ENCODE peak calls at places on chromosomes 5 and 9, in nine cellular contexts. C is astrocyte, E is aorta, W is RWPE1, V is gastrocnemius medialis, I is left ventricle myocardium inferior, Y is substantia nigra, B is brain microvascular endothelial cell, N is Peyer's patch. Z is an unnamed sample.

GRCh38 chr9:34206561-34206960 is 27.7 kb downstream of the UBAP1 start:
- DNase-seq in C (no peak), E (no peak), W (no peak), V (no peak), I (no peak), Y (no peak), B (no peak), N (no peak), Z (no peak)

GRCh38 chr9:82168585-82168984 is 180.0 kb downstream of the SPATA31D1 start:
- DNase-seq in C (peak), E (no peak), W (peak), V (peak), I (no peak), Y (no peak), B (no peak), N (no peak), Z (no peak)

GRCh38 chr5:147643142-147643541 is 133.3 kb upstream of the DPYSL3 start:
- DNase-seq in C (peak), E (no peak), W (peak), V (no peak), I (no peak), Y (no peak), B (no peak), N (no peak), Z (no peak)

GRCh38 chr9:107337676-107338590 is 54.9 kb downstream of the RAD23B start:
- DNase-seq in C (no peak), E (no peak), W (no peak), V (no peak), I (no peak), Y (no peak), B (no peak), N (no peak), Z (no peak)

GRCh38 chr5:164672190-164672589 is 1166.8 kb downstream of the MAT2B start:
- DNase-seq in C (no peak), E (no peak), W (no peak), V (no peak), I (no peak), Y (no peak), B (no peak), N (no peak), Z (no peak)

GRCh38 chr5:175035882-175036533 is 311.6 kb downstream of the MSX2 start:
- DNase-seq in C (no peak), E (no peak), W (no peak), V (no peak), I (no peak), Y (no peak), B (no peak), N (no peak), Z (no peak)

GRCh38 chr5:150485770-150486401 is 22.0 kb upstream of the NDST1 start:
- DNase-seq in C (no peak), E (peak), W (peak), V (peak), I (peak), Y (no peak), B (no peak), N (peak), Z (peak)

GRCh38 chr9:125377584-125378250 is 116.1 kb downstream of the GAPVD1 start:
- DNase-seq in C (no peak), E (no peak), W (no peak), V (no peak), I (no peak), Y (no peak), B (no peak), N (no peak), Z (no peak)

GRCh38 chr5:106601605-106602004 is 1069.1 kb downstream of the EFNA5 start:
- DNase-seq in C (no peak), E (no peak), W (no peak), V (no peak), I (no peak), Y (no peak), B (no peak), N (no peak), Z (no peak)

GRCh38 chr5:67206381-67207328 is 10.1 kb upstream of the CD180 start:
- DNase-seq in C (peak), E (no peak), W (peak), V (no peak), I (no peak), Y (no peak), B (peak), N (peak), Z (no peak)

GRCh38 chr5:80217667-80218066 is 38.2 kb downstream of the SERINC5 start:
- DNase-seq in C (no peak), E (no peak), W (no peak), V (no peak), I (no peak), Y (no peak), B (no peak), N (no peak), Z (no peak)

GRCh38 chr5:1003296-1003937 is 5.2 kb upstream of the NKD2 start:
- DNase-seq in C (no peak), E (peak), W (peak), V (peak), I (peak), Y (no peak), B (no peak), N (peak), Z (no peak)

GRCh38 chr9:78676623-78677022 is 379.7 kb downstream of the PSAT1 start:
- DNase-seq in C (peak), E (no peak), W (no peak), V (no peak), I (no peak), Y (no peak), B (no peak), N (no peak), Z (no peak)

GRCh38 chr5:179407191-179408175 is 62.2 kb upstream of the ADAMTS2 start:
- DNase-seq in C (no peak), E (no peak), W (no peak), V (no peak), I (no peak), Y (no peak), B (no peak), N (no peak), Z (no peak)

GRCh38 chr9:63859475-63860215 is 1425.4 kb downstream of the FOXD4L5 start:
- DNase-seq in C (no peak), E (peak), W (no peak), V (peak), I (peak), Y (no peak), B (no peak), N (no peak), Z (no peak)

GRCh38 chr9:118693645-118694044 is 675.6 kb downstream of the BRINP1 start:
- DNase-seq in C (no peak), E (no peak), W (no peak), V (no peak), I (no peak), Y (no peak), B (no peak), N (no peak), Z (no peak)

GRCh38 chr5:74638776-74639537 is 1.6 kb downstream of the ENC1 start:
- DNase-seq in C (peak), E (no peak), W (no peak), V (no peak), I (no peak), Y (no peak), B (no peak), N (no peak), Z (no peak)

GRCh38 chr5:169591636-169592035 is 8.1 kb downstream of the SPDL1 start:
- DNase-seq in C (peak), E (no peak), W (no peak), V (no peak), I (no peak), Y (no peak), B (peak), N (no peak), Z (no peak)

GRCh38 chr5:24381861-24382460 is 262.8 kb downstream of the CDH10 start:
- DNase-seq in C (peak), E (no peak), W (no peak), V (no peak), I (no peak), Y (no peak), B (no peak), N (no peak), Z (no peak)

GRCh38 chr9:103041961-103042360 is 46.8 kb downstream of the CYLC2 start:
- DNase-seq in C (no peak), E (no peak), W (no peak), V (no peak), I (no peak), Y (no peak), B (no peak), N (no peak), Z (no peak)

GRCh38 chr9:5714501-5715401 is 85.8 kb downstream of the RIC1 start:
- DNase-seq in C (peak), E (no peak), W (peak), V (no peak), I (no peak), Y (no peak), B (peak), N (no peak), Z (no peak)

GRCh38 chr5:71925608-71926091 is 181.6 kb upstream of the MAP1B start:
- DNase-seq in C (peak), E (no peak), W (no peak), V (no peak), I (peak), Y (no peak), B (no peak), N (no peak), Z (no peak)

GRCh38 chr5:120615967-120616645 is 152.0 kb downstream of the PRR16 start:
- DNase-seq in C (peak), E (no peak), W (peak), V (no peak), I (no peak), Y (no peak), B (peak), N (no peak), Z (no peak)

GRCh38 chr5:92885950-92886349 is 695.1 kb downstream of the NR2F1-AS1 start:
- DNase-seq in C (no peak), E (no peak), W (no peak), V (no peak), I (no peak), Y (no peak), B (no peak), N (no peak), Z (no peak)

GRCh38 chr5:61330879-61331406 is 1.1 kb upstream of the ZSWIM6 start:
- DNase-seq in C (peak), E (peak), W (peak), V (peak), I (peak), Y (no peak), B (no peak), N (peak), Z (no peak)

GRCh38 chr5:158845941-158846340 is 253.8 kb downstream of the EBF1 start:
- DNase-seq in C (no peak), E (no peak), W (no peak), V (no peak), I (no peak), Y (no peak), B (no peak), N (peak), Z (no peak)

GRCh38 chr9:71755869-71756268 is 12.4 kb downstream of the CEMIP2 start:
- DNase-seq in C (no peak), E (no peak), W (no peak), V (no peak), I (no peak), Y (no peak), B (no peak), N (no peak), Z (no peak)

GRCh38 chr5:136772541-136772940 is 407.2 kb upstream of the TRPC7 start:
- DNase-seq in C (no peak), E (no peak), W (no peak), V (no peak), I (no peak), Y (no peak), B (no peak), N (no peak), Z (no peak)

GRCh38 chr5:37921452-37921851 is 81.6 kb upstream of the GDNF start:
- DNase-seq in C (no peak), E (no peak), W (no peak), V (no peak), I (no peak), Y (no peak), B (no peak), N (no peak), Z (no peak)

GRCh38 chr9:99824378-99825157 is 2.9 kb downstream of the NR4A3 start:
- DNase-seq in C (no peak), E (peak), W (peak), V (no peak), I (no peak), Y (no peak), B (peak), N (peak), Z (no peak)
- H3K27ac ChIP-seq in C (no peak), E (no peak), W (no peak), V (no peak), I (no peak), Y (no peak), B (no peak), N (no peak), Z (no peak)

GRCh38 chr9:80648336-80648735 is 1041.0 kb downstream of the TLE1 start:
- DNase-seq in C (peak), E (no peak), W (no peak), V (no peak), I (no peak), Y (no peak), B (peak), N (no peak), Z (no peak)
- H3K27ac ChIP-seq in C (peak), E (no peak), W (no peak), V (no peak), I (peak), Y (no peak), B (peak), N (no peak), Z (no peak)

DNA sequence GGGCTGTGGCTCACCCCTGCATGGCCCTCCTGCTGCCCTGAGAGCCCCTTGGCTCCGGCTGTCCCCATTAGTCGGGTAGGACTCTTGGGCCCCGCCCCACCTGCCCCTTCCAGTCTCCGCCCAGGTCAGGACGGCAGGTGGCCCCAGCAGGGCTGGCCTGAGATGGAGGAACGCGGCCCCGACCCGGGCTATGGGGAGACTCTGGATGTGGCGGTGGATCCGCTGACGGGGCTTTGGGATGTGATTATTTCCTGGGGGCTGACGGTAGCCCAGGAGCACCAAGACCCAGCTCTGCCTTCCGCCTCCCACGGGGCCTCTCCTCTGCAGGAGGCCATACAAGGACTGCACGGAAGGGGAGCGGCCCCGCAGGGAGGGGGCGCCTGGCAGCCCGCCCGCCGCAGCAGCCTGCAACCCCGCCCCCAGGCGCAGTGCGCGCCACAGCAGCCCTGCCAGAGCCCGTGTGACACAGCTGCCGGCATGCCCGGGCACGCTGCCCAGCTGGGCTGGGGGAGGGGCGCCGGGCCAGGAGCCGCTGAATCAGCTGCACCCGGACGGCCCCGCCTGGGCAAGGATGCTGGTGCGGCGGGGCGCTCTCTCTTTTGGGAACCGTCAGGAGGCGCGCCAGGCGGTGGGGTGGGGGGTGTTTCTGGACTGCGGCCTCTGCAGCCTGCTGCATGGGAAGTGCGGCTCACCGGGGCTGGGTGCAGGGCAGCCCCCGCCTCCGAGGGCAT is 9.2 kb downstream of the TMEM250 start:
- DNase-seq in C (peak), E (peak), W (peak), V (peak), I (peak), Y (peak), B (peak), N (peak), Z (peak)
- H3K27ac ChIP-seq in C (peak), E (no peak), W (peak), V (peak), I (peak), Y (peak), B (no peak), N (peak), Z (peak)

DNA sequence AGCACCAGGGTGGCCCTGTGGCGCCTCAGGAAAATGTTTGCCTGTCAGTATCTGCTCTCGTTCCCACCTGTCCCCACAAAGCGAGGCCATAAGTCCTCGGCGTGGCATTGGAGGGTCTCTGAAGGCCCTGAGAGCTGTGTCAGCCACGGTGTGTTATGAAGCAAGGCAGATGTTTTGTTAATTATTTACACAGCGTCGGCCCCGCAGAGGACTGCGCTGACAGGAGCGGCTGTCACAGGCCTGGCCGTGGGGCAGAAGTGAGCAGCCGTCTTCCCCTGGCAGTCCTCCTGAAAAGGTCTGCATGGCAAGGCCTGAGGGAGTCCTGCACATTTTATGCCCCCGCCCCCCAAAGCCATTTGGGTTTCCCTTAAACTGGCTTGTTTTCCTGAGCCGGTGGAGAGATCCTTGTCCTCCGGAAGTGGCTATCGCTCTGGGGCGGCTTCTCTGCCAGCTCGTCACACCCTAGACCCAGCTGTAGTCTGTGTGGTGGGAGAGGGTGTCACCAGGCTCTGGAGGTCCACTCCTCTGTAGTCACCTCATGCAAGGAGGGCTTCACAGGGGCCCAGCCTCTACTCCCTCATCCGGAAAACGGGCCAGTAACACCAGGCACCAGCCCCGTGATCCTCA is 6.2 kb downstream of the NEK6 start:
- DNase-seq in C (no peak), E (no peak), W (no peak), V (no peak), I (no peak), Y (no peak), B (no peak), N (no peak), Z (no peak)
- H3K27ac ChIP-seq in C (peak), E (no peak), W (peak), V (no peak), I (peak), Y (no peak), B (no peak), N (peak), Z (no peak)

GRCh38 chr5:73619606-73620334 is 6.2 kb upstream of the ARHGEF28 start:
- DNase-seq in C (no peak), E (no peak), W (no peak), V (no peak), I (no peak), Y (no peak), B (no peak), N (no peak), Z (no peak)

GRCh38 chr5:73615085-73615484 is 10.9 kb upstream of the ARHGEF28 start:
- DNase-seq in C (no peak), E (no peak), W (peak), V (no peak), I (no peak), Y (no peak), B (no peak), N (no peak), Z (no peak)

GRCh38 chr5:73620335-73620687 is 5.7 kb upstream of the ARHGEF28 start:
- DNase-seq in C (no peak), E (no peak), W (no peak), V (no peak), I (no peak), Y (no peak), B (no peak), N (no peak), Z (no peak)

GRCh38 chr5:73615947-73616346 is 10.0 kb upstream of the ARHGEF28 start:
- DNase-seq in C (no peak), E (no peak), W (no peak), V (no peak), I (no peak), Y (no peak), B (no peak), N (no peak), Z (no peak)

DNA sequence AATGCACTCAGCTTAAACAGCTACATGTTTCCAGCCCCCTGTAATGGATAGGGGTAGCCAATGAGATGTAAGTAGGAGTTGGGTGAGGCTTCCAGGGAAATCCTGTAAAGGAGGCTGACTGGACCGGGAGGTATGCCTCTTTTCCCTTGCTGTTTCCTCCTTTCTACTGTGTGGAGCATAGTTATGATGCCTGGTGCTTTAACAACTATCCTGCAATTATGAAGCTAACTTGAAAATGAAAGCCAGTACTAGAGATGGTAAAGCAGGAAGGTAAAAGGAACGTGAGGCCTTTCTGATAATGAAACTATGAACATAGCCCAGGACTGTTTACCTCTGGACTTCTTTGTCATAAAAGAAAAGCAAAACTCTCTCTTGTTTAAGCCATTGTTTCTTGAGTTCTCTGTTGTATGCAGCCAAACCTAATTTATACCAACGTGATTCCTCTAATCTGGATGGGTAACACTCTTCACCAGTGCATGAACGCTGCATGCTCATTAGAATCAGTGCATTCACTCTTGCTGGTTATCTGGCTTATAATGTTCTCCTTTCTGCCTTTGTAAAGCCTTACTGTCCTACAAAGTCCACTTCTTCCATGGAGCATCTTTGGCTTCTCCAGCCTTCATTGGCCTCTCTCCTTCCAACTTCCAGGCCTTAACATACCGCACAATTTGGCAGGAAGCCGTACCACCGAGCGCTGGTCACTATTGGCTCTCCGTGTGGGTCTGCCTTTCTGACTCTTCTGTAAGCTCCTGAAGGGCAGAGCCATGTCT is 8.3 kb upstream of the ARHGEF28 start:
- DNase-seq in C (peak), E (no peak), W (no peak), V (no peak), I (no peak), Y (no peak), B (no peak), N (no peak), Z (no peak)
- H3K27ac ChIP-seq in C (no peak), E (no peak), W (no peak), V (no peak), I (peak), Y (no peak), B (no peak), N (peak), Z (no peak)

GRCh38 chr9:3189113-3189861 is 336.5 kb downstream of the RFX3 start:
- DNase-seq in C (no peak), E (no peak), W (no peak), V (no peak), I (no peak), Y (no peak), B (no peak), N (no peak), Z (no peak)
- H3K27ac ChIP-seq in C (no peak), E (no peak), W (no peak), V (no peak), I (no peak), Y (no peak), B (no peak), N (no peak), Z (no peak)

DNA sequence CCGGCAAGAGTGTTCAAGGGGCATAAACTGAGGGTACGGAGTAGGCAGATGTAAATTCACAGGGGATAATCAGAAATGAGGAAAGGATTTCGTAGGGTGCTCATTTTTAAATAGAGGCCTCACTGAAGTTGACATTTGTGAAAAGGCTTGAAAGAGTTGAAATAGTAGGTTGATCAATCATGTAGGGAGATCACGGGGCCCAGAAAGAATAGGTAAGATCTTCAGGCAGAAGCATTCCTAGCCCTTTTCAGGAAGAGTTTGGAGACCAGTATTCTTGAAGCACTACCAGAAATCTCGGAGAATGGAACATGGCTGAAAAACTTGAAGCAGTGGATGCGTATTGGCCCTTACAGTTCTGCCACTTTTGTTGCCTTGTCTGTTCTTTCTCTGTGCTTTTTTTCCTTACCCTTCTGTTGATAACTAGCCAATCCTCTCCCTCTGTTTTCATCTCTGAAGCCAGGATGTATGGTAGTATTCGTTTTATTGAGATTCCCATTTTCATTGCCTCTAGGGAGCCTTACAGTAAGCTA is 451 bp upstream of the CCNH start:
- DNase-seq in C (peak), E (no peak), W (no peak), V (no peak), I (no peak), Y (no peak), B (no peak), N (no peak), Z (no peak)
- H3K27ac ChIP-seq in C (peak), E (peak), W (peak), V (peak), I (peak), Y (peak), B (peak), N (peak), Z (peak)